ENCODE peak calls at places on chromosome 9, in eight cellular contexts. X is GM12865, W is type B pancreatic cell, G is mesothelial cell of epicardium, Z is fibroblast of lung, A is IMR-90, D is fibroblast of pulmonary artery, Y is AG09319. R is an unnamed sample.

GRCh38 chr9:71984388-71985069 is 73.1 kb downstream of the C9orf85 start:
- DNase-seq in X (no peak), W (no peak), G (no peak), Z (peak), A (peak), D (peak), Y (peak), R (peak)

GRCh38 chr9:78601957-78602565 is 305.1 kb downstream of the PSAT1 start:
- DNase-seq in X (peak), W (no peak), G (peak), Z (peak), A (peak), D (peak), Y (no peak), R (peak)

GRCh38 chr9:28289732-28290131 is 716.5 kb upstream of the C9orf72 start:
- DNase-seq in X (no peak), W (no peak), G (no peak), Z (no peak), A (no peak), D (no peak), Y (no peak), R (no peak)

GRCh38 chr9:5971740-5972139 is 43.7 kb downstream of the RANBP6 start:
- DNase-seq in X (no peak), W (no peak), G (no peak), Z (peak), A (peak), D (peak), Y (no peak), R (no peak)

GRCh38 chr9:127898433-127899199 is 787 bp downstream of the ST6GALNAC6 start:
- DNase-seq in X (no peak), W (no peak), G (peak), Z (peak), A (peak), D (peak), Y (peak), R (peak)

GRCh38 chr9:134026561-134026960 is 1.3 kb downstream of the BRD3OS start:
- DNase-seq in X (no peak), W (no peak), G (no peak), Z (no peak), A (no peak), D (no peak), Y (no peak), R (no peak)

GRCh38 chr9:134592018-134592818 is 49.4 kb upstream of the COL5A1 start:
- DNase-seq in X (no peak), W (peak), G (no peak), Z (peak), A (peak), D (peak), Y (peak), R (no peak)

GRCh38 chr9:70746760-70747159 is 332.3 kb upstream of the KLF9 start:
- DNase-seq in X (no peak), W (no peak), G (no peak), Z (no peak), A (no peak), D (peak), Y (no peak), R (no peak)

GRCh38 chr9:71822455-71822854 is 54.1 kb upstream of the CEMIP2 start:
- DNase-seq in X (no peak), W (no peak), G (no peak), Z (peak), A (no peak), D (no peak), Y (no peak), R (no peak)

GRCh38 chr9:132268725-132269352 is 85.9 kb downstream of the SETX start:
- DNase-seq in X (peak), W (peak), G (peak), Z (peak), A (peak), D (peak), Y (no peak), R (peak)
- TF ChIP-seq CTCF in X (peak), W (peak), G (peak), Z (peak), A (peak), D (peak), Y (peak), R (peak)

GRCh38 chr9:135992486-135993408 is 31.6 kb upstream of the UBAC1 start:
- DNase-seq in X (peak), W (no peak), G (peak), Z (peak), A (peak), D (peak), Y (peak), R (peak)
- TF ChIP-seq CTCF in X (no peak), W (no peak), G (no peak), Z (no peak), A (no peak), D (no peak), Y (no peak), R (no peak)

GRCh38 chr9:21326526-21327139 is 8.6 kb downstream of the KLHL9 start:
- DNase-seq in X (peak), W (no peak), G (no peak), Z (peak), A (peak), D (peak), Y (no peak), R (peak)
- TF ChIP-seq CTCF in X (peak), W (peak), G (peak), Z (peak), A (peak), D (peak), Y (peak), R (peak)

GRCh38 chr9:108759399-108759798 is 96.4 kb downstream of the ACTL7B start:
- DNase-seq in X (no peak), W (no peak), G (no peak), Z (no peak), A (no peak), D (no peak), Y (no peak), R (no peak)

GRCh38 chr9:108755979-108756378 is 99.8 kb downstream of the ACTL7B start:
- DNase-seq in X (peak), W (no peak), G (no peak), Z (no peak), A (no peak), D (no peak), Y (no peak), R (no peak)

GRCh38 chr9:108760841-108761240 is 94.9 kb downstream of the ACTL7B start:
- DNase-seq in X (no peak), W (no peak), G (no peak), Z (no peak), A (no peak), D (no peak), Y (no peak), R (no peak)

GRCh38 chr9:108759835-108760234 is 96.0 kb downstream of the ACTL7B start:
- DNase-seq in X (no peak), W (no peak), G (no peak), Z (no peak), A (no peak), D (no peak), Y (no peak), R (no peak)

DNA sequence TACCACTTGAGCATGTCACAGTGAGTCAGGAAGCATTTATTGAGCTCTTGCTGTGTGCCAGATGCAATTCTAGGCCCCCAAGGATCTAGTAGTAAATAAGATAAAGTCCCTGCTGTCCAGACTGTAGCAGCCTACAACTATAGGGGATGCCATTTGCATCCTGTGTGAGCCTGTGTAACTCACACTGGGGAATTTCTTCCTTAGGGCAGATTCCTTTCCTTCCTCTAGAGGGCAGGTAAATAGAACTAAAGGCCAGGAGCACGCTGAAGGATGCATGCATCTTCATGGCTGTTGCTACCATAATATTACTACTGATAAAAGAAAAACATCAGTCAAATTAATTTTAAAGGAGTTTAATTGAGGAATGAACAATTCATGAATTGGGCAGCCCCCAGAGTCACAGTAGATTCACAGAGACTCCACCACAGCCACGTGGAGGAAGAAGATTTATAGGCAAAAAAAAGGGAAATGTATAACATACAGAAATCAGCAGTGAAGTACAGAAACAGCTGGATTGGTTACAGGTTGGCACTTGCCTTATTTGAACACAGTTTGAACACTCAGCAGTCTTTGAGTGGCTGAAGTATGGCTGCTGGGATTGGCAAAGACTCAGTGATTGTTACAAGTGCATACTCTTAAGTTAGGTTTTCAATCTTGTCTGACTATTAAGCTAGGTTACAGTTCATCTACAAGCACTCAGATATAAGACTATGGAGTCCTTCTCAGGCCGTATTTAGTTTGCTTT is 98.9 kb downstream of the ACTL7B start:
- DNase-seq in X (no peak), W (no peak), G (no peak), Z (no peak), A (no peak), D (no peak), Y (no peak), R (no peak)
- TF ChIP-seq CTCF in X (no peak), W (peak), G (no peak), Z (peak), A (no peak), D (peak), Y (no peak), R (peak)

GRCh38 chr9:34456746-34457145 is 1.6 kb downstream of the FAM219A start:
- DNase-seq in X (no peak), W (no peak), G (no peak), Z (no peak), A (no peak), D (no peak), Y (no peak), R (no peak)

GRCh38 chr9:34451545-34451944 is 6.8 kb downstream of the FAM219A start:
- DNase-seq in X (peak), W (no peak), G (no peak), Z (peak), A (peak), D (no peak), Y (no peak), R (no peak)

GRCh38 chr9:34452568-34452967 is 5.8 kb downstream of the FAM219A start:
- DNase-seq in X (no peak), W (no peak), G (no peak), Z (no peak), A (no peak), D (peak), Y (no peak), R (no peak)

GRCh38 chr9:34457266-34458012 is 931 bp downstream of the FAM219A start:
- DNase-seq in X (no peak), W (peak), G (peak), Z (peak), A (peak), D (peak), Y (peak), R (no peak)

GRCh38 chr9:34454571-34455065 is 3.8 kb downstream of the FAM219A start:
- DNase-seq in X (no peak), W (no peak), G (no peak), Z (peak), A (peak), D (peak), Y (no peak), R (no peak)
- TF ChIP-seq CTCF in X (no peak), W (no peak), G (no peak), Z (peak), A (no peak), D (peak), Y (no peak), R (no peak)

GRCh38 chr9:110426052-110426709 is 88.5 kb upstream of the TXNDC8 start:
- DNase-seq in X (no peak), W (no peak), G (no peak), Z (peak), A (peak), D (peak), Y (no peak), R (no peak)

GRCh38 chr9:110432253-110432652 is 94.6 kb upstream of the TXNDC8 start:
- DNase-seq in X (no peak), W (no peak), G (no peak), Z (peak), A (peak), D (peak), Y (no peak), R (no peak)

GRCh38 chr9:110427497-110428104 is 89.9 kb upstream of the TXNDC8 start:
- DNase-seq in X (peak), W (no peak), G (peak), Z (peak), A (peak), D (peak), Y (no peak), R (peak)

DNA sequence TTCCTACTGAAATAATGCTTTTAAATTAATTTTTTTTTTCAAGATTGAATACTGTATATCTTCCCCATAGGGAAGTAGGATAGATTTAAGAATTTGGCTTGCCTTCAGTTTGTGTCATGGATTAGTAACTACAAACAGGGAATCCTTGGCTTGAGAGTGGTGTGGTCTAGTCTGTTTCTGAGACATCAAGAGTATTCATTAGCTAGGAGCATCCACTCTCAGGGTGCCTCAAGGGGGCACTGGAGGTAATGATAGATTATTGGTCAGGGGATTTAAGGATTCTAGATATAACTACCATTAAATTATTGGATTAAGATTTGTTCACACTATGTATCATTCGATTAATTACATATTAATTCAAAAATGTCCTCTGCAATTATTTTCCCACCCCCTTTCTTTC is 91.8 kb upstream of the TXNDC8 start:
- DNase-seq in X (no peak), W (no peak), G (no peak), Z (no peak), A (peak), D (no peak), Y (no peak), R (no peak)
- TF ChIP-seq CTCF in X (no peak), W (no peak), G (no peak), Z (peak), A (no peak), D (peak), Y (peak), R (no peak)

R was measured in Caco-2.